ENCODE peak calls at places on chromosomes 7 and 10, in nine cellular contexts. X, Q, G, K, M, E, T, F and I are unnamed samples.

GRCh38 chr10:79348640-79348988 is 1.3 kb downstream of the PPIF start:
- DNase-seq in K (no peak), E (no peak), X (no peak), T (no peak), F (no peak), G (no peak), M (no peak), Q (no peak), I (no peak)

GRCh38 chr10:112071596-112072133 is 111.9 kb downstream of the GPAM start:
- DNase-seq in X (no peak), E (no peak), Q (no peak), F (no peak), G (no peak), K (no peak), T (no peak), M (no peak), I (no peak)

GRCh38 chr10:124266468-124267230 is 152.1 kb downstream of the OAT start:
- DNase-seq in K (no peak), F (no peak), M (no peak), T (no peak), Q (no peak), E (no peak), G (no peak), X (no peak), I (no peak)

GRCh38 chr7:140625908-140626868 is 14.4 kb downstream of the DENND2A start:
- DNase-seq in X (no peak), G (no peak), E (peak), K (no peak), T (no peak), F (peak), Q (peak), M (no peak), I (no peak)

GRCh38 chr10:43166879-43167490 is 28.7 kb downstream of the CSGALNACT2 start:
- DNase-seq in X (no peak), E (no peak), G (no peak), F (no peak), M (no peak), K (no peak), Q (no peak), T (no peak), I (no peak)

GRCh38 chr10:23055424-23056191 is 39.8 kb upstream of the MSRB2 start:
- DNase-seq in E (no peak), F (no peak), K (no peak), G (no peak), X (no peak), M (no peak), T (no peak), Q (no peak), I (no peak)

GRCh38 chr7:19560111-19560883 is 148.5 kb downstream of the POLR1F start:
- DNase-seq in Q (no peak), X (no peak), F (no peak), T (no peak), M (no peak), G (no peak), K (no peak), E (peak), I (no peak)

GRCh38 chr7:96910484-96910883 is 94.9 kb upstream of the DLX6 start:
- DNase-seq in X (no peak), T (no peak), Q (no peak), F (no peak), G (no peak), M (no peak), K (no peak), E (no peak), I (no peak)

GRCh38 chr10:97784200-97784811 is 12.5 kb upstream of the SFRP5 start:
- DNase-seq in T (no peak), Q (no peak), G (no peak), F (no peak), M (no peak), X (no peak), K (no peak), E (no peak), I (no peak)

GRCh38 chr7:157875230-157876179 is 538.7 kb downstream of the DNAJB6 start:
- DNase-seq in G (peak), X (peak), F (peak), K (peak), T (peak), Q (no peak), M (peak), E (no peak), I (peak)

GRCh38 chr10:36882781-36883180 is 242.6 kb upstream of the ANKRD30A start:
- DNase-seq in F (no peak), T (no peak), Q (no peak), K (no peak), G (no peak), X (no peak), E (no peak), M (no peak), I (no peak)

GRCh38 chr7:155731375-155731774 is 80.9 kb downstream of the SHH start:
- DNase-seq in Q (no peak), K (no peak), X (no peak), M (no peak), F (no peak), G (no peak), T (no peak), E (peak), I (no peak)

GRCh38 chr10:123571978-123572377 is 94.2 kb upstream of the GPR26 start:
- DNase-seq in M (no peak), K (no peak), F (no peak), E (no peak), X (no peak), G (no peak), Q (no peak), T (no peak), I (no peak)

GRCh38 chr10:120897343-120897742 is 46.2 kb downstream of the WDR11 start:
- DNase-seq in M (no peak), X (no peak), E (no peak), T (no peak), Q (no peak), K (no peak), G (no peak), F (no peak), I (no peak)

GRCh38 chr7:26369519-26370385 is 78.1 kb downstream of the SNX10 start:
- DNase-seq in M (peak), Q (peak), E (peak), K (peak), F (no peak), T (no peak), X (no peak), G (no peak), I (peak)

GRCh38 chr10:29588640-29589421 is 45.9 kb downstream of the SVIL start:
- DNase-seq in G (no peak), X (no peak), Q (no peak), F (no peak), E (peak), M (no peak), T (no peak), K (no peak), I (no peak)

GRCh38 chr10:51170518-51171245 is 96.4 kb downstream of the PRKG1 start:
- DNase-seq in M (no peak), T (no peak), Q (no peak), G (no peak), K (no peak), F (no peak), X (no peak), E (no peak), I (no peak)